ENCODE peak calls at places on chromosomes 4 and X, in four cellular contexts. One of them, this sample, is unnamed.

GRCh38 chr4:37533286-37534033 is 152.7 kb downstream of the RELL1 start:
- DNase-seq in K562: no peak
- DNase-seq in WTC11: no peak
- DNase-seq in GM12878: no peak
- DNase-seq in this sample: no peak

GRCh38 chr4:155228713-155229112 is 20.3 kb downstream of the NPY2R start:
- DNase-seq in K562: no peak
- DNase-seq in WTC11: no peak
- DNase-seq in GM12878: no peak
- DNase-seq in this sample: no peak

GRCh38 chr4:174713181-174713580 is 115.9 kb downstream of the GLRA3 start:
- DNase-seq in K562: no peak
- DNase-seq in WTC11: no peak
- DNase-seq in GM12878: no peak
- DNase-seq in this sample: no peak

GRCh38 chrX:96685205-96686099 is 810 bp downstream of the DIAPH2 start:
- DNase-seq in K562: no peak
- DNase-seq in WTC11: peak; percentile 12
- DNase-seq in GM12878: no peak
- DNase-seq in this sample: peak; percentile 39

GRCh38 chr4:18698119-18698883 is 676.7 kb upstream of the LCORL start:
- DNase-seq in K562: no peak
- DNase-seq in WTC11: no peak
- DNase-seq in GM12878: no peak
- DNase-seq in this sample: no peak

GRCh38 chrX:149825424-149825823 is 43.7 kb downstream of the MAGEA9 start:
- DNase-seq in K562: no peak
- DNase-seq in WTC11: peak; percentile 63
- DNase-seq in GM12878: no peak
- DNase-seq in this sample: peak; percentile 29

GRCh38 chr4:99300934-99301333 is 10.1 kb upstream of the ADH1A start:
- DNase-seq in K562: peak; percentile 14
- DNase-seq in WTC11: no peak
- DNase-seq in GM12878: no peak
- DNase-seq in this sample: no peak

GRCh38 chr4:184616633-184617471 is 32.4 kb downstream of the CASP3 start:
- DNase-seq in K562: no peak
- DNase-seq in WTC11: no peak
- DNase-seq in GM12878: peak; percentile 38
- DNase-seq in this sample: no peak

GRCh38 chr4:77104405-77105292 is 28.9 kb upstream of the CCNI start:
- DNase-seq in K562: no peak
- DNase-seq in WTC11: no peak
- DNase-seq in GM12878: no peak
- DNase-seq in this sample: no peak

GRCh38 chrX:130176354-130176776 is 4.6 kb downstream of the RAB33A start:
- DNase-seq in K562: no peak
- DNase-seq in WTC11: no peak
- DNase-seq in GM12878: peak; percentile 63
- DNase-seq in this sample: no peak

GRCh38 chr4:73348185-73348584 is 55.9 kb upstream of the ALB start:
- DNase-seq in K562: no peak
- DNase-seq in WTC11: no peak
- DNase-seq in GM12878: no peak
- DNase-seq in this sample: no peak

GRCh38 chr4:101791189-101791572 is 651 bp downstream of the BANK1 start:
- DNase-seq in K562: no peak
- DNase-seq in WTC11: peak; percentile 28
- DNase-seq in GM12878: no peak
- DNase-seq in this sample: no peak

GRCh38 chrX:147875866-147876596 is 35.7 kb upstream of the FMR1 start:
- DNase-seq in K562: no peak
- DNase-seq in WTC11: no peak
- DNase-seq in GM12878: peak; percentile 64
- DNase-seq in this sample: no peak

GRCh38 chr4:45869199-45869598 is 254.7 kb downstream of the GABRG1 start:
- DNase-seq in K562: no peak
- DNase-seq in WTC11: no peak
- DNase-seq in GM12878: no peak
- DNase-seq in this sample: no peak

GRCh38 chrX:108914791-108915190 is 178.4 kb upstream of the IRS4 start:
- DNase-seq in K562: no peak
- DNase-seq in WTC11: no peak
- DNase-seq in GM12878: no peak
- DNase-seq in this sample: no peak

GRCh38 chrX:50202539-50202938 is 1.7 kb upstream of the AKAP4 start:
- DNase-seq in K562: no peak
- DNase-seq in WTC11: no peak
- DNase-seq in GM12878: no peak
- DNase-seq in this sample: no peak

GRCh38 chrX:50200907-50201306 is at the start of gene AKAP4:
- DNase-seq in K562: no peak
- DNase-seq in WTC11: no peak
- DNase-seq in GM12878: no peak
- DNase-seq in this sample: no peak

GRCh38 chrX:50198348-50198747 is 2.5 kb downstream of the AKAP4 start:
- DNase-seq in K562: peak; percentile 83
- DNase-seq in WTC11: no peak
- DNase-seq in GM12878: no peak
- DNase-seq in this sample: no peak
- TF ChIP-seq USF1 in K562: no peak
- TF ChIP-seq USF1 in WTC11: no peak
- TF ChIP-seq USF1 in GM12878: no peak
- TF ChIP-seq USF1 in this sample: no peak

DNA sequence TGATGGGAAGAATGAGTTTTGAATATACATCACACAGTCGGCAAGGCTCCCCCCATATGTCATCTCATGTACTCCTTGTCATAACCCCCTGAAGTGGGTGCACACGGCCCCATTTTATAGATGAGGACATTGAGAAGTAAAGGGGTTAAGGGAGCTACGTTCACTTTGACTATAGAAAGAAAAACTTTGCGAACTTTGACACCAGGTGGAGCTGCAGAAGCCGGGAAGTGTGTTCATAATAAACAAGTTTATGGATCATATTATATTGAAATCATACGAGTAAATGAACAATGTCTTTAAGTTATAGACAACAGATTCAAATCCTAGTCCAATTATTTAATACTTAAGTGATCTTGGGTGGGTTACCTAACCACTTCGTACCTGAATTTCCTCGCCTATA is 203.8 kb upstream of the PITX2 start:
- DNase-seq in K562: no peak
- DNase-seq in WTC11: no peak
- DNase-seq in GM12878: no peak
- DNase-seq in this sample: no peak
- TF ChIP-seq USF1 in K562: no peak
- TF ChIP-seq USF1 in WTC11: no peak
- TF ChIP-seq USF1 in GM12878: no peak
- TF ChIP-seq USF1 in this sample: no peak

GRCh38 chrX:15815779-15816452 is 25.6 kb downstream of the ZRSR2 start:
- DNase-seq in K562: peak; percentile 13
- DNase-seq in WTC11: peak; percentile 16
- DNase-seq in GM12878: peak; percentile 8
- DNase-seq in this sample: peak; percentile 59
- TF ChIP-seq USF1 in K562: no peak
- TF ChIP-seq USF1 in WTC11: no peak
- TF ChIP-seq USF1 in GM12878: no peak
- TF ChIP-seq USF1 in this sample: no peak

GRCh38 chr4:151043803-151044535 is 28.9 kb upstream of the LRBA start:
- DNase-seq in K562: no peak
- DNase-seq in WTC11: no peak
- DNase-seq in GM12878: no peak
- DNase-seq in this sample: no peak
- TF ChIP-seq USF1 in K562: no peak
- TF ChIP-seq USF1 in WTC11: no peak
- TF ChIP-seq USF1 in GM12878: no peak
- TF ChIP-seq USF1 in this sample: no peak

GRCh38 chrX:19650996-19651395 is 135.7 kb upstream of the MAP3K15 start:
- DNase-seq in K562: no peak
- DNase-seq in WTC11: no peak
- DNase-seq in GM12878: no peak
- DNase-seq in this sample: no peak
- TF ChIP-seq USF1 in K562: no peak
- TF ChIP-seq USF1 in WTC11: no peak
- TF ChIP-seq USF1 in GM12878: no peak
- TF ChIP-seq USF1 in this sample: no peak

GRCh38 chr4:24103434-24104168 is 213.8 kb upstream of the PPARGC1A start:
- DNase-seq in K562: no peak
- DNase-seq in WTC11: no peak
- DNase-seq in GM12878: no peak
- DNase-seq in this sample: no peak
- TF ChIP-seq USF1 in K562: no peak
- TF ChIP-seq USF1 in WTC11: no peak
- TF ChIP-seq USF1 in GM12878: no peak
- TF ChIP-seq USF1 in this sample: no peak